ENCODE peak calls at places on chromosomes 5 and 9, in seven cellular contexts. L, H, G, N, T, D and A are unnamed samples.

GRCh38 chr9:110078626-110079025 is 129.3 kb downstream of the C9orf152 start:
- DNase-seq in D (no peak), N (no peak), L (no peak), T (no peak), H (no peak), G (no peak), A (no peak)

GRCh38 chr9:109887079-109887478 is 107.1 kb downstream of the PALM2AKAP2 start:
- DNase-seq in T (no peak), D (no peak), H (no peak), N (no peak), L (no peak), G (peak), A (peak)

GRCh38 chr5:169657127-169657526 is 20.1 kb downstream of the DOCK2 start:
- DNase-seq in T (no peak), N (no peak), G (no peak), L (no peak), D (no peak), H (no peak), A (no peak)

GRCh38 chr5:36311967-36312366 is 10.3 kb upstream of the RANBP3L start:
- DNase-seq in T (no peak), L (no peak), G (no peak), D (no peak), H (no peak), N (no peak), A (no peak)

GRCh38 chr9:133742251-133742650 is 4.1 kb upstream of the SARDH start:
- DNase-seq in T (no peak), H (no peak), N (no peak), G (no peak), D (no peak), L (no peak), A (no peak)

GRCh38 chr9:99964336-99964735 is 57.9 kb downstream of the STX17 start:
- DNase-seq in T (no peak), G (peak), N (no peak), H (no peak), D (no peak), L (no peak), A (no peak)

GRCh38 chr9:69622664-69623063 is 49.5 kb downstream of the APBA1 start:
- DNase-seq in G (no peak), L (no peak), N (no peak), H (no peak), T (no peak), D (no peak), A (no peak)

GRCh38 chr9:30996761-30997160 is 1387.7 kb upstream of the ACO1 start:
- DNase-seq in L (no peak), G (no peak), T (no peak), D (no peak), H (no peak), N (no peak), A (no peak)

GRCh38 chr5:5719292-5719691 is 296.8 kb downstream of the ICE1 start:
- DNase-seq in N (no peak), G (no peak), H (no peak), T (no peak), D (no peak), L (no peak), A (no peak)

GRCh38 chr5:136064510-136064909 is 35.7 kb downstream of the TGFBI start:
- DNase-seq in G (no peak), T (no peak), H (no peak), L (peak), D (no peak), N (no peak), A (no peak)

GRCh38 chr5:142292249-142292648 is 32.6 kb downstream of the SPRY4 start:
- DNase-seq in H (no peak), G (no peak), D (no peak), T (no peak), L (no peak), N (no peak), A (no peak)

GRCh38 chr5:140358738-140359310 is 1.2 kb upstream of the SLC4A9 start:
- DNase-seq in T (no peak), G (peak), D (no peak), N (no peak), H (no peak), L (peak), A (no peak)

GRCh38 chr5:138649775-138650174 is 74.6 kb upstream of the HSPA9 start:
- DNase-seq in T (no peak), G (no peak), H (no peak), N (no peak), L (no peak), D (no peak), A (no peak)

GRCh38 chr5:149216515-149216914 is 55.1 kb upstream of the AFAP1L1 start:
- DNase-seq in G (no peak), N (no peak), T (no peak), H (no peak), L (no peak), D (no peak), A (no peak)

GRCh38 chr9:120904061-120904998 is 22.3 kb downstream of the TRAF1 start:
- DNase-seq in L (no peak), N (no peak), H (peak), G (no peak), D (no peak), T (peak), A (no peak)